ENCODE peak calls at places on chromosomes 4 and X, in four cellular contexts. H, Q, F and L are unnamed samples.

GRCh38 chr4:22487333-22487732 is 28.5 kb downstream of the ADGRA3 start:
- DNase-seq in Q (no peak), H (no peak), F (no peak), L (no peak)

GRCh38 chr4:113979973-113980615 is 647 bp upstream of the ARSJ start:
- DNase-seq in Q (peak), F (peak), H (no peak), L (peak)

GRCh38 chr4:2482693-2483092 is 13.8 kb downstream of the RNF4 start:
- DNase-seq in Q (peak), F (no peak), H (peak), L (no peak)

GRCh38 chr4:5717449-5718158 is 6.6 kb downstream of the EVC start:
- DNase-seq in H (no peak), F (no peak), Q (no peak), L (no peak)

GRCh38 chrX:44071847-44072545 is 98.8 kb upstream of the NDP start:
- DNase-seq in H (no peak), Q (peak), F (no peak), L (peak)

GRCh38 chrX:134172588-134173259 is 64.3 kb upstream of the CCDC160 start:
- DNase-seq in H (peak), Q (peak), F (no peak), L (no peak)

GRCh38 chr4:186701273-186701672 is 22.4 kb downstream of the FAT1 start:
- DNase-seq in Q (peak), F (peak), H (no peak), L (peak)

GRCh38 chr4:4270529-4270928 is 19.4 kb downstream of the LYAR start:
- DNase-seq in Q (no peak), H (no peak), F (no peak), L (peak)

GRCh38 chrX:150731795-150732194 is 38.6 kb downstream of the MTMR1 start:
- DNase-seq in H (no peak), Q (peak), F (no peak), L (peak)

GRCh38 chr4:106530034-106530361 is 161.4 kb upstream of the GIMD1 start:
- DNase-seq in H (no peak), F (no peak), Q (no peak), L (no peak)

GRCh38 chr4:4341861-4342650 is 44.8 kb upstream of the NSG1 start:
- DNase-seq in F (no peak), H (no peak), Q (no peak), L (no peak)

GRCh38 chr4:80336582-80336981 is 1.1 kb downstream of the CFAP299 start:
- DNase-seq in Q (peak), H (no peak), F (peak), L (peak)

GRCh38 chr4:1873291-1873690 is 2.1 kb downstream of the NSD2 start:
- DNase-seq in F (no peak), Q (no peak), H (no peak), L (no peak)